ENCODE peak calls at places on chromosome 14, in six cellular contexts. U, F, E, T, Q and X are unnamed samples.

GRCh38 chr14:70289138-70289537 is 70.3 kb downstream of the COX16 start:
- DNase-seq in Q (peak), E (no peak), U (no peak), T (peak), F (no peak), X (peak)

GRCh38 chr14:24184104-24184970 is 4.3 kb downstream of the IPO4 start:
- DNase-seq in T (no peak), Q (no peak), F (no peak), U (no peak), E (no peak), X (no peak)

GRCh38 chr14:94355191-94355794 is 32.2 kb upstream of the SERPINA6 start:
- DNase-seq in E (peak), U (no peak), Q (no peak), T (no peak), F (no peak), X (no peak)

GRCh38 chr14:51327376-51327775 is 87.3 kb downstream of the TMX1 start:
- DNase-seq in Q (no peak), F (no peak), E (peak), U (no peak), T (no peak), X (no peak)

GRCh38 chr14:71142375-71143038 is 235.2 kb downstream of the PCNX1 start:
- DNase-seq in Q (no peak), T (no peak), E (peak), F (no peak), U (peak), X (no peak)

GRCh38 chr14:68079941-68080697 is 260.5 kb downstream of the RAD51B start:
- DNase-seq in U (no peak), E (peak), Q (no peak), T (no peak), F (peak), X (no peak)

GRCh38 chr14:92531151-92531873 is 17.7 kb downstream of the RIN3 start:
- DNase-seq in F (no peak), U (no peak), T (no peak), E (no peak), Q (peak), X (peak)

GRCh38 chr14:89661392-89661791 is 244.4 kb upstream of the FOXN3 start:
- DNase-seq in F (no peak), T (no peak), U (no peak), Q (no peak), E (no peak), X (no peak)

GRCh38 chr14:104105071-104105821 is 19.7 kb downstream of the ASPG start:
- DNase-seq in E (no peak), T (no peak), Q (no peak), F (no peak), U (no peak), X (no peak)

GRCh38 chr14:27077181-27077738 is 479.4 kb upstream of the NOVA1 start:
- DNase-seq in T (no peak), F (peak), U (no peak), E (no peak), Q (no peak), X (no peak)

GRCh38 chr14:61147898-61148549 is 133.1 kb downstream of the TMEM30B start:
- DNase-seq in T (no peak), U (peak), Q (no peak), F (no peak), E (peak), X (no peak)

GRCh38 chr14:85564841-85565527 is 35.0 kb downstream of the FLRT2 start:
- DNase-seq in F (no peak), T (no peak), U (no peak), E (peak), Q (no peak), X (no peak)

GRCh38 chr14:92362781-92363235 is 39.8 kb downstream of the SLC24A4 start:
- DNase-seq in T (no peak), Q (no peak), F (peak), U (no peak), E (peak), X (no peak)

GRCh38 chr14:21263284-21264024 is 5.8 kb downstream of the HNRNPC start:
- DNase-seq in U (no peak), E (peak), F (no peak), Q (no peak), T (no peak), X (no peak)

GRCh38 chr14:33765251-33765650 is 185.6 kb downstream of the EGLN3 start:
- DNase-seq in U (no peak), F (no peak), T (no peak), Q (no peak), E (no peak), X (no peak)

GRCh38 chr14:75297417-75298040 is 18.9 kb downstream of the FOS start:
- DNase-seq in Q (no peak), T (no peak), F (no peak), U (no peak), E (no peak), X (no peak)

GRCh38 chr14:63727231-63727735 is 582 bp downstream of the SGPP1 start:
- DNase-seq in T (no peak), U (peak), E (peak), F (peak), Q (no peak), X (no peak)